ENCODE peak calls at places on chromosomes 7 and 10, in four cellular contexts. W is WERI-Rb-1, J is heart right ventricle, R is sigmoid colon. E is an unnamed sample. For H3K9me3, the result is how much of the 10 kb centered on the place peaks cover.

GRCh38 chr7:137920637-137921473 is 74.1 kb upstream of the DGKI start:
- DNase-seq in W (no peak), J (no peak), R (no peak), E (no peak)

GRCh38 chr10:61640876-61641275 is 21.9 kb upstream of the CABCOCO1 start:
- DNase-seq in W (no peak), J (no peak), R (no peak), E (no peak)

GRCh38 chr10:122786269-122786668 is 59.4 kb downstream of the CUZD1 start:
- DNase-seq in W (no peak), J (no peak), R (no peak), E (peak)

GRCh38 chr10:17504547-17505245 is 50.3 kb upstream of the ST8SIA6 start:
- DNase-seq in W (no peak), J (no peak), R (no peak), E (no peak)

GRCh38 chr10:67884842-67885680 is 605 bp downstream of the SIRT1 start:
- DNase-seq in W (peak), J (peak), R (peak), E (peak)

GRCh38 chr10:88092975-88093374 is 229.6 kb downstream of the PTEN start:
- DNase-seq in W (peak), J (peak), R (no peak), E (peak)

GRCh38 chr10:25815999-25816768 is 117.8 kb upstream of the MYO3A start:
- DNase-seq in W (no peak), J (no peak), R (no peak), E (no peak)

GRCh38 chr10:105611244-105611798 is 970.2 kb downstream of the SORCS3 start:
- DNase-seq in W (no peak), J (no peak), R (no peak), E (no peak)

GRCh38 chr7:137757146-137757925 is 89.4 kb downstream of the DGKI start:
- DNase-seq in W (no peak), J (no peak), R (no peak), E (peak)

GRCh38 chr10:120597902-120598301 is 140.9 kb downstream of the PLPP4 start:
- DNase-seq in W (no peak), J (no peak), R (no peak), E (no peak)

GRCh38 chr10:9302142-9302746 is 1247.8 kb downstream of the GATA3 start:
- DNase-seq in W (no peak), J (no peak), R (no peak), E (peak)

GRCh38 chr10:9299966-9300365 is 1245.5 kb downstream of the GATA3 start:
- DNase-seq in W (no peak), J (no peak), R (no peak), E (no peak)

GRCh38 chr10:9301148-9301547 is 1246.7 kb downstream of the GATA3 start:
- DNase-seq in W (no peak), J (no peak), R (no peak), E (no peak)

GRCh38 chr10:9301554-9301953 is 1247.1 kb downstream of the GATA3 start:
- DNase-seq in W (no peak), J (no peak), R (no peak), E (no peak)

DNA sequence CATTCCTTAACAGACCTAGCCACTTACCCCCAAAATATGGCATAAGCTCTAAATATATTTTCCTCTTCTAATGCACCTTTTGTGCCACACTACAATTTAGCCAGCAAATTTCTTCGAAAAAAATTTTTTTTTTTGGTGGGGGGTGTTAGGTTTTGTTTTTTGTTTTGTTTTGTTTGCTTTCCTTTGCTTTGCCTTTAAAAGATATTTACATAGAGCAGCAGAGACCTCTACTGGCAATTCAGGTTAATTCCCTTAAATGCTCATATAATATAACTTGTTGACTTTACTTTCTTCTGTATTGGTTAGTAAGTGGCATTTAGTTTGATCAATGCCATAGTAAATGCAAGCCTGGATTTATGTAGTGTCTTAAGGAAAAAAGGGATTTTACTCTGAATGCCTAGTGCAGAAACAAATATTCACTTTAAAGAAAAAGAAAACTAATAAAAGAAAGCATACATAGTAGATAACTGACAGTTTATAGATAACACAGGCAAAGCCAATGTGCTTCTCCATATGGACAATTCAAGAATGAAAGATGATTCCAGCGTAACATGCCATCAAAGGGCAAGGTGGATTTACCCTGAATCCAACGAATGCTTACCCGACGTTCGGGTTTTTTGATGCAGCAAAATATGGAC is 1250.6 kb downstream of the GATA3 start:
- DNase-seq in W (no peak), J (no peak), R (no peak), E (peak)
- TF ChIP-seq CTCF in W (no peak), J (no peak), R (no peak), E (peak)

GRCh38 chr10:78691301-78692030 is 377.3 kb upstream of the ZMIZ1 start:
- DNase-seq in W (no peak), J (no peak), R (no peak), E (no peak)
- H3K27ac ChIP-seq in W (no peak), J (no peak), R (no peak), E (no peak)

GRCh38 chr7:157558875-157559595 is 222.2 kb downstream of the DNAJB6 start:
- DNase-seq in W (no peak), J (no peak), R (peak), E (no peak)

GRCh38 chr7:157558516-157558874 is 221.7 kb downstream of the DNAJB6 start:
- DNase-seq in W (no peak), J (no peak), R (peak), E (no peak)

GRCh38 chr7:157556339-157556944 is 219.6 kb downstream of the DNAJB6 start:
- DNase-seq in W (no peak), J (no peak), R (no peak), E (no peak)

GRCh38 chr7:157557263-157557662 is 220.5 kb downstream of the DNAJB6 start:
- DNase-seq in W (no peak), J (no peak), R (peak), E (no peak)

GRCh38 chr7:157558061-157558460 is 221.3 kb downstream of the DNAJB6 start:
- DNase-seq in W (no peak), J (no peak), R (peak), E (no peak)
- H3K9me3 ChIP-seq in W (under half), J (under half), R (under half), E (under half)

DNA sequence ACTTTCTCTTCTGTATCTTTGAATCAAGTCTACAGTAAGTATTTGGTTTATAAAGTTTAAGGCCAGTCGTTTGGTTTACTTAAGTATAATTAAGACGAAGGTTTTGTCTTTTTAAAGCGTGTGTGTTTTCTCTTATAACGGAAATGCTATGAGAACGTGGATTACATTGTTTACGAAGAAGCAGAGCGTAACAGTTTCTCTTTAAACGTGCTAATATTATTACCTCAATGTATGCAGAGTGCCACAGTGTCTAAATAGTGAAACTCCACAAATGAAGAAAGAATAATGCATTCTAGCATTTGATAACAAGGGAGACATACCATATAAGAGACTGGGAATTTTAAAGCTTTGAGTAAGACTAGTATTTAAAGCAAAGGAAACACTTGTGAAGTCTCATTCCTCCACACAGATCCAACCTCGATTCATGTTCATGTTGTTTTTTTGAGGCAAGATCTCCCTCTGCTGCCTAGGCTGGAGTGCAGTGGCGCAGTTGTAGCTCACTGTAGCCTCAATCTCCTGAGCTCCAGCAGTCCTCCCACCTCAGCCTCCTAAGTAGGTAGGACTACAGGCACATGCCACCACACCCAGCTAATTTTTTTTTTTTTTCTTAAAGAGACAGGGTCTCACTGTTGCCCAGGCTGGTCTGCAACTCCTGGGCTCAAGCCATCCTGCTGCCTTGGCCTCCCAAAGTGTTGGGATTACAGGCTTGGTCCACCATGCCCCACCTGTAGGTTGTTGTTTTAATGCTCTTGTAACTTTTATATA is 75.1 kb downstream of the ANKRD61 start:
- DNase-seq in W (peak), J (no peak), R (peak), E (peak)
- TF ChIP-seq CTCF in W (peak), J (no peak), R (no peak), E (peak)

GRCh38 chr10:79222186-79222585 is 125.1 kb upstream of the PPIF start:
- DNase-seq in W (no peak), J (peak), R (peak), E (no peak)
- H3K27ac ChIP-seq in W (no peak), J (peak), R (peak), E (peak)

GRCh38 chr7:143085109-143085508 is 33.0 kb downstream of the OR6V1 start:
- DNase-seq in W (no peak), J (no peak), R (no peak), E (no peak)
- H3K9me3 ChIP-seq in W (under half), J (under half), R (under half), E (under half)

GRCh38 chr7:116728413-116728812 is 56.4 kb downstream of the MET start:
- DNase-seq in W (no peak), J (no peak), R (no peak), E (no peak)

GRCh38 chr7:116726713-116727431 is 54.9 kb downstream of the MET start:
- DNase-seq in W (peak), J (no peak), R (no peak), E (no peak)

GRCh38 chr7:116724560-116725231 is 52.7 kb downstream of the MET start:
- DNase-seq in W (no peak), J (no peak), R (no peak), E (no peak)

GRCh38 chr7:116727432-116728009 is 55.5 kb downstream of the MET start:
- DNase-seq in W (no peak), J (no peak), R (no peak), E (no peak)

GRCh38 chr7:116726149-116726548 is 54.2 kb downstream of the MET start:
- DNase-seq in W (no peak), J (no peak), R (no peak), E (no peak)
- TF ChIP-seq CTCF in W (no peak), J (no peak), R (no peak), E (no peak)

GRCh38 chr7:141461924-141462323 is 89.3 kb upstream of the AGK start:
- DNase-seq in W (no peak), J (no peak), R (no peak), E (no peak)

GRCh38 chr7:141462958-141463357 is 88.3 kb upstream of the AGK start:
- DNase-seq in W (no peak), J (peak), R (no peak), E (no peak)

GRCh38 chr7:141464551-141464950 is 86.7 kb upstream of the AGK start:
- DNase-seq in W (no peak), J (no peak), R (no peak), E (no peak)

GRCh38 chr7:141466151-141466904 is 84.9 kb upstream of the AGK start:
- DNase-seq in W (no peak), J (no peak), R (no peak), E (no peak)

DNA sequence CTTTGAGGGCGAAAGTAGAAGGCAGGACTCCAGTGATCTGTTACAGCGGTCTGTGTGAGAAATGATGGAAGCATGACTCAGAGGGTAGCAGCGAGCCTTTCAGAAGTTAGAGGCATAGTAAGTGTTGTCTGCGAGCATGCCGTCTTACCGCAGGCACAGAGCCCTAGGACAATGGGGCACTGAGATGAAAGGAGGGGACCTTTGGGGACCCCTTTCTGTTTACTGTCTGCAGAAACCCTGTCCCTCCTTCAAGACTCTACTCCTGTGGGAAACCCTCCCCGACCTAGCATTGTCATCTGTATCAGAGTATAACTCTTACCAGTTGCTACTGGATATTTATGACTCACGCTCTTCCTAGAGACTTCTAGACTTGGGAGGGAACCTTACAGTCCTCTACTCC is 87.2 kb upstream of the AGK start:
- DNase-seq in W (no peak), J (no peak), R (no peak), E (no peak)
- H3K27ac ChIP-seq in W (no peak), J (no peak), R (no peak), E (no peak)

DNA sequence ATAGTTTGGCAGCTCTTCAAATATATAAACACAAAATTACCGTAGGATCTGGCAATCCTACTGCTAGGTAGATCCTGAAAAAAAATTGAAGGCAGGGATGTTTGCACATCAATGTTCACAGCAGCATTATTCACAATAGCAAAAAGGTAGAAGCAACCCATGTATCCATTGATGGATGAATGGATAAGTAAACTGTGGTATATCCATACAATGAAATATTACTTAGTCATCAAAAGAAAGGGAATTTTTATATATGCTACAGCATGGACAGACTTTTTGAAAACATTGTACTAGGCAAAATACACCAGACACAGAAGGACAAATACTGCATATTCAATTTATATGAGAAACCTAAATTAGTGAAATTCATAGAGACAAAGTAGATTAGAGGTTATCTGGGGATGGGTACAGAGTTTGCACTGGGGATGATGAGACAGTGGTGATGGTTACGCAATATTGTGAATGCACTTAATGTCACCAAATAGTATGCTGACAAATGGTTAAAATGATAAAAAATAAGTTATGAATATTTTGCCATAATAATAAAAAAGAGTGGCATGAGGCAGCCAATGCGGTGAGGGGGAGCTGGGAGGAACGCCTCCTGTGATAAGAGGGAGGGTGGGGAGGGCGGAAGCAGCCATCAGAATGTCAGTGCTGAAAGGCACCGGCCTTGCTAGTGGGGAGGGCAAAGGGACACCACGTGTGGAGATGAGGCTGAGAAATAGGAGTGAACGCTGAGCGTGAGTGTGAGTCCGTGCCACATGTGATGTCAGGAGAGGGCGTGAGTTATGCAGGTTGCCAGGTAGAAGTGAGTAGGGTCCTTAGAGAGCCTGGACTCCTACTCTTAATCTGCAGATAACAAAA is 386.1 kb upstream of the PODXL start:
- DNase-seq in W (no peak), J (no peak), R (no peak), E (no peak)
- H3K9me3 ChIP-seq in W (under half), J (under half), R (under half), E (under half)

DNA sequence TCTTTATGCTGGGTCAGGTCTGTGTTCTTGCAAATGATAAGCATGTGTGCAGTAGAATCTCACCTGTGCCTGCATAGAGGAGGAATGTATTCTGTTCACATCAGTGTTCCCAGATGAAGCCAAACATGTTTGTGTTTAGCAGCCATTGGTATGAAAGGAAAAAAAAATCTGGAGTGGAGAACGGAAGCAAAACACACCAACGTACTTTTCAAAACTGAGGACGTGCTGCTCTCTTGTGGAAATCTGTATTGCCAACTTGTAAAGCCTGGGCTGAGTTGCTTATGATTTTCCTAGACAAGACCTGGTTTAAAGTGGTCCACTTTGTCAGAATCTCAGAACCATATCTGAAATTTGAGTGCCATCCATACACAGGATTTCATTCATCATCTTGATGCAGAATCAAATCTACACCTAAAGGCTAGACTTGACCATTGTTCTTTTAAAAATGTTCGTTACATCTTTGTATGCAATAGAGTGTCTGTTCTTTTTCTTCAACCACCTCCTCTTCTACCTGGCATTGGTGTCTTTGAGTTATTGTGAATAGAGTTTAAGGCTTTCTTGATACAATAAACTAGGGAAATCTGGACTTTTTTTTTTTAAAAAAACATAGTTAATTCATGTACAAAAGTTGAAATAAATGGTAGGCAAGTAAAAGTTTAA is 367.7 kb downstream of the PHF14 start:
- DNase-seq in W (peak), J (no peak), R (no peak), E (peak)
- TF ChIP-seq CTCF in W (peak), J (no peak), R (no peak), E (peak)